ENCODE peak calls at places on chromosomes 5 and 9, in seven cellular contexts. I is mucosa of descending colon; S is effector memory CD4-positive, alpha-beta T cell; U is tibial nerve; F is heart right ventricle; B is pancreas; E is lower lobe of right lung. H is an unnamed sample.

GRCh38 chr5:142385194-142385593 is 60.4 kb upstream of the SPRY4 start:
- DNase-seq in E (no peak), I (no peak), S (no peak), F (no peak), B (no peak), U (no peak), H (no peak)

GRCh38 chr9:76419782-76420380 is 25.7 kb upstream of the RFK start:
- DNase-seq in I (no peak), S (no peak), U (no peak), B (no peak), E (no peak), F (no peak), H (no peak)

GRCh38 chr9:81550207-81550583 is 139.2 kb downstream of the TLE1 start:
- DNase-seq in F (no peak), I (no peak), U (no peak), B (no peak), E (no peak), S (no peak), H (no peak)

GRCh38 chr9:121696935-121697334 is 45.5 kb downstream of the DAB2IP start:
- DNase-seq in I (no peak), U (no peak), B (no peak), S (no peak), F (no peak), E (no peak), H (no peak)

GRCh38 chr5:72848474-72849428 is 32.3 kb downstream of the TNPO1 start:
- DNase-seq in S (peak; percentile 18), B (peak; percentile 62), F (peak; percentile 47), E (peak; percentile 73), I (peak; percentile 74), U (no peak), H (no peak)

GRCh38 chr5:37945446-37945845 is 105.6 kb upstream of the GDNF start:
- DNase-seq in E (no peak), B (no peak), S (no peak), U (no peak), F (no peak), I (no peak), H (no peak)

GRCh38 chr5:14039063-14039462 is 94.6 kb upstream of the DNAH5 start:
- DNase-seq in U (no peak), F (no peak), B (no peak), I (no peak), S (no peak), E (no peak), H (no peak)

GRCh38 chr5:37774912-37775483 is 64.8 kb downstream of the GDNF start:
- DNase-seq in E (no peak), B (no peak), S (no peak), I (no peak), F (no peak), U (no peak), H (no peak)

GRCh38 chr5:99076600-99077253 is 147.9 kb upstream of the CHD1 start:
- DNase-seq in U (no peak), B (no peak), S (no peak), F (no peak), E (no peak), I (no peak), H (no peak)

GRCh38 chr5:99077254-99077640 is 148.4 kb upstream of the CHD1 start:
- DNase-seq in F (no peak), S (no peak), U (no peak), B (no peak), I (no peak), E (no peak), H (no peak)

GRCh38 chr5:99083197-99083596 is 154.4 kb upstream of the CHD1 start:
- DNase-seq in I (no peak), B (no peak), F (no peak), U (no peak), S (no peak), E (no peak), H (no peak)

GRCh38 chr5:99081711-99082110 is 152.9 kb upstream of the CHD1 start:
- DNase-seq in F (no peak), U (no peak), I (no peak), B (no peak), E (no peak), S (no peak), H (no peak)
- H3K36me3 ChIP-seq in F (no peaks in the 10 kb centered on the region), U (no peaks in the 10 kb centered on the region), I (no peaks in the 10 kb centered on the region), B (no peaks in the 10 kb centered on the region), E (no peaks in the 10 kb centered on the region), S (no peaks in the 10 kb centered on the region), H (no peaks in the 10 kb centered on the region)

GRCh38 chr9:96508227-96508940 is 58.4 kb downstream of the HABP4 start:
- DNase-seq in U (no peak), E (no peak), S (no peak), I (no peak), F (no peak), B (no peak), H (no peak)

GRCh38 chr9:96501981-96502833 is 52.2 kb downstream of the HABP4 start:
- DNase-seq in U (no peak), I (no peak), E (no peak), S (no peak), F (no peak), B (no peak), H (no peak)

GRCh38 chr9:96503918-96504317 is 53.9 kb downstream of the HABP4 start:
- DNase-seq in U (no peak), S (no peak), F (no peak), I (no peak), B (no peak), E (no peak), H (no peak)

GRCh38 chr9:96509026-96509425 is 59.1 kb downstream of the HABP4 start:
- DNase-seq in U (no peak), I (no peak), S (no peak), B (no peak), F (no peak), E (no peak), H (no peak)

GRCh38 chr9:96505316-96505991 is 55.5 kb downstream of the HABP4 start:
- DNase-seq in I (no peak), F (no peak), S (no peak), E (no peak), U (peak; percentile 52), B (no peak), H (no peak)
- H3K36me3 ChIP-seq in I (no peaks in the 10 kb centered on the region), F (peaks cover 22% of the 10 kb centered on the region), S (no peaks in the 10 kb centered on the region), E (peaks cover 12% of the 10 kb centered on the region), U (no peaks in the 10 kb centered on the region), B (no peaks in the 10 kb centered on the region), H (no peaks in the 10 kb centered on the region)

GRCh38 chr9:70195456-70195855 is 63.3 kb upstream of the SMC5 start:
- DNase-seq in E (no peak), B (no peak), I (no peak), S (no peak), F (no peak), U (no peak), H (no peak)

GRCh38 chr9:70197384-70198039 is 61.3 kb upstream of the SMC5 start:
- DNase-seq in S (no peak), E (no peak), B (no peak), I (no peak), U (no peak), F (no peak), H (no peak)

GRCh38 chr9:70192707-70193106 is 66.1 kb upstream of the SMC5 start:
- DNase-seq in S (no peak), B (no peak), E (no peak), I (no peak), F (no peak), U (no peak), H (no peak)
- H3K36me3 ChIP-seq in S (no peaks in the 10 kb centered on the region), B (no peaks in the 10 kb centered on the region), E (peaks cover 7% of the 10 kb centered on the region), I (no peaks in the 10 kb centered on the region), F (peaks cover 30% of the 10 kb centered on the region), U (no peaks in the 10 kb centered on the region), H (peaks cover 5% of the 10 kb centered on the region)

DNA sequence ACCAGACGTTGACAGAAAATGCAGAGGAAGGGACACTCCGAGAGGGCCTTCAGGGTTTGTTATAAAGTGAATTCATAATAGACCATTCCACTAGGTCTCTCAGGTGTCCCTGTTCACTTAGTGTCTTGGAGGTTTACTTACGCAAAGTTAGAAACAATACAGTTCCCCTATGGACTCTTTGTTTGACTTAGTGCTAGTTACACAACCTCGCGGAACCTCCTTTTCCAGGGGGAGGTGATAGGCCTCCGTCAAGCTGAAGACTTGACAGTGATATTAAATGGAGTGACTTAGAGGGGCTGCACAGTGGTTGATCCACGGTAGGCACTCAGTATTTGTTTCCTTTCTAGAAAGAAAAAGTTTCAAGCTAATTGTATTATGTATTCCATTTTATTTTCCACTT is 1.3 kb downstream of the CCT5 start:
- DNase-seq in E (no peak), S (no peak), I (no peak), U (no peak), F (no peak), B (no peak), H (no peak)
- H3K36me3 ChIP-seq in E (peaks cover 41% of the 10 kb centered on the region), S (peaks cover 22% of the 10 kb centered on the region), I (no peaks in the 10 kb centered on the region), U (no peaks in the 10 kb centered on the region), F (peaks cover 29% of the 10 kb centered on the region), B (peaks cover 16% of the 10 kb centered on the region), H (peaks cover 33% of the 10 kb centered on the region)

DNA sequence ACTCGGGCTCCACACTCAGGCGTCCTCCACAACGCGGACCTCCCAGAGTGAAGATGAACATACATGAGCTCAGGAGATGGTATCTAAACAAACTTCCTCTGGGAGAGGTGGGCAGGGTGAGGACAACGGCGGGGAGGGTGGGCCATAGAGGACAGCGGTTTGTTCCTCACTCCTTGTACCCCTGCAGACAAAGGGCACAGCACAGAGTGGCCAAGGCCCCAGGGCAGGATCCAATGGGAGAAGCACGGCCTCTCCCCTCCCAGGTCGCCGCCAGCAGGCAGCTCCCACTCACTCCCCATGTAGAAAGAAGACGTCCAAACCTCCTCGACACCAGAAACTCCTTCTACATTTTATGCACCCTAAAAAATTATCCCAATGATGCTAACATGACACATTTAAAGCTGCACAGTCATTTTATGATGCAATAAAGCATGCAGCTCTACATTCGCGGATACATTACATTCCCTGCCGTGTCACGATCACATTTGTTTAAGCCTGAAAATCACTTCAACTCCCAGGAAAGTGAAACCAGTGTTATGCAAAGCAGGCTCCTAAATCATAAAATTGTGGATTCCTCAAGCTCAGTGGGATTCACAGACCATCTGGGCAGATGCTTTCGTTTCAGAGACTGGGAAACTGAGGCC is 87.5 kb upstream of the SARDH start:
- DNase-seq in F (no peak), S (no peak), I (no peak), E (no peak), U (no peak), B (no peak), H (no peak)
- H3K36me3 ChIP-seq in F (no peaks in the 10 kb centered on the region), S (no peaks in the 10 kb centered on the region), I (no peaks in the 10 kb centered on the region), E (no peaks in the 10 kb centered on the region), U (no peaks in the 10 kb centered on the region), B (no peaks in the 10 kb centered on the region), H (no peaks in the 10 kb centered on the region)

GRCh38 chr9:5783982-5784381 is 48.9 kb downstream of the ERMP1 start:
- DNase-seq in S (no peak), F (no peak), E (no peak), U (no peak), B (no peak), I (no peak), H (no peak)
- H3K36me3 ChIP-seq in S (peaks cover 26% of the 10 kb centered on the region), F (peaks cover 80% of the 10 kb centered on the region), E (peaks cover 41% of the 10 kb centered on the region), U (peaks cover 4% of the 10 kb centered on the region), B (peaks cover 9% of the 10 kb centered on the region), I (peaks cover 4% of the 10 kb centered on the region), H (peaks cover 16% of the 10 kb centered on the region)

GRCh38 chr5:138913773-138914172 is 38.6 kb upstream of the LRRTM2 start:
- DNase-seq in I (no peak), S (no peak), B (no peak), E (no peak), U (no peak), F (no peak), H (no peak)
- H3K36me3 ChIP-seq in I (no peaks in the 10 kb centered on the region), S (no peaks in the 10 kb centered on the region), B (no peaks in the 10 kb centered on the region), E (peaks cover 60% of the 10 kb centered on the region), U (no peaks in the 10 kb centered on the region), F (peaks cover 69% of the 10 kb centered on the region), H (peaks cover 3% of the 10 kb centered on the region)